ENCODE peak calls at places on chromosomes 2 and 18, in nine cellular contexts. One of them, this sample, is unnamed.

GRCh38 chr2:85717308-85718005 is 23.3 kb downstream of the GNLY start:
- DNase-seq in NCI-H345: no peak
- DNase-seq in astrocyte of the spinal cord: no peak
- DNase-seq in dorsolateral prefrontal cortex: no peak
- DNase-seq in breast epithelium: no peak
- DNase-seq in LoVo: no peak
- DNase-seq in activated CD4-positive, alpha-beta T cell treated with anti-CD3 and anti-CD28 coated beads, Interleukin-2, amount 10 ng/mL, durations not matched to agents 7 days and 5 days: no peak
- DNase-seq in skeletal muscle cell: no peak
- DNase-seq in neural progenitor cell: peak
- DNase-seq in this sample: peak

GRCh38 chr2:224142397-224143312 is 103.6 kb upstream of the SERPINE2 start:
- DNase-seq in astrocyte of the spinal cord: peak
- DNase-seq in LoVo: peak
- DNase-seq in skeletal muscle cell: peak
- DNase-seq in neural progenitor cell: no peak
- DNase-seq in breast epithelium: no peak
- DNase-seq in activated CD4-positive, alpha-beta T cell treated with anti-CD3 and anti-CD28 coated beads, Interleukin-2, amount 10 ng/mL, durations not matched to agents 7 days and 5 days: no peak
- DNase-seq in dorsolateral prefrontal cortex: no peak
- DNase-seq in NCI-H345: no peak
- DNase-seq in this sample: no peak

GRCh38 chr18:69947361-69948106 is at the start of gene CD226:
- DNase-seq in activated CD4-positive, alpha-beta T cell treated with anti-CD3 and anti-CD28 coated beads, Interleukin-2, amount 10 ng/mL, durations not matched to agents 7 days and 5 days: peak
- DNase-seq in LoVo: no peak
- DNase-seq in astrocyte of the spinal cord: no peak
- DNase-seq in dorsolateral prefrontal cortex: no peak
- DNase-seq in NCI-H345: no peak
- DNase-seq in neural progenitor cell: no peak
- DNase-seq in breast epithelium: no peak
- DNase-seq in skeletal muscle cell: no peak
- DNase-seq in this sample: no peak

GRCh38 chr18:57441395-57441794 is 6.2 kb downstream of the ONECUT2 start:
- DNase-seq in activated CD4-positive, alpha-beta T cell treated with anti-CD3 and anti-CD28 coated beads, Interleukin-2, amount 10 ng/mL, durations not matched to agents 7 days and 5 days: no peak
- DNase-seq in astrocyte of the spinal cord: no peak
- DNase-seq in NCI-H345: no peak
- DNase-seq in LoVo: no peak
- DNase-seq in breast epithelium: no peak
- DNase-seq in neural progenitor cell: peak
- DNase-seq in skeletal muscle cell: no peak
- DNase-seq in dorsolateral prefrontal cortex: no peak
- DNase-seq in this sample: no peak

GRCh38 chr2:85706604-85707296 is 12.6 kb downstream of the GNLY start:
- DNase-seq in astrocyte of the spinal cord: no peak
- DNase-seq in activated CD4-positive, alpha-beta T cell treated with anti-CD3 and anti-CD28 coated beads, Interleukin-2, amount 10 ng/mL, durations not matched to agents 7 days and 5 days: no peak
- DNase-seq in LoVo: no peak
- DNase-seq in breast epithelium: no peak
- DNase-seq in dorsolateral prefrontal cortex: peak
- DNase-seq in neural progenitor cell: no peak
- DNase-seq in skeletal muscle cell: no peak
- DNase-seq in NCI-H345: no peak
- DNase-seq in this sample: peak

GRCh38 chr2:234500394-234501006 is 3.6 kb upstream of the ARL4C start:
- DNase-seq in astrocyte of the spinal cord: peak
- DNase-seq in skeletal muscle cell: no peak
- DNase-seq in neural progenitor cell: peak
- DNase-seq in activated CD4-positive, alpha-beta T cell treated with anti-CD3 and anti-CD28 coated beads, Interleukin-2, amount 10 ng/mL, durations not matched to agents 7 days and 5 days: peak
- DNase-seq in NCI-H345: peak
- DNase-seq in breast epithelium: no peak
- DNase-seq in dorsolateral prefrontal cortex: peak
- DNase-seq in LoVo: peak
- DNase-seq in this sample: peak

GRCh38 chr2:190932524-190932923 is 51.9 kb downstream of the GLS start:
- DNase-seq in LoVo: no peak
- DNase-seq in astrocyte of the spinal cord: no peak
- DNase-seq in activated CD4-positive, alpha-beta T cell treated with anti-CD3 and anti-CD28 coated beads, Interleukin-2, amount 10 ng/mL, durations not matched to agents 7 days and 5 days: no peak
- DNase-seq in dorsolateral prefrontal cortex: no peak
- DNase-seq in skeletal muscle cell: no peak
- DNase-seq in breast epithelium: no peak
- DNase-seq in neural progenitor cell: no peak
- DNase-seq in NCI-H345: no peak
- DNase-seq in this sample: no peak

GRCh38 chr18:56795381-56795780 is 144.2 kb downstream of the WDR7 start:
- DNase-seq in dorsolateral prefrontal cortex: no peak
- DNase-seq in skeletal muscle cell: no peak
- DNase-seq in activated CD4-positive, alpha-beta T cell treated with anti-CD3 and anti-CD28 coated beads, Interleukin-2, amount 10 ng/mL, durations not matched to agents 7 days and 5 days: no peak
- DNase-seq in astrocyte of the spinal cord: peak
- DNase-seq in neural progenitor cell: no peak
- DNase-seq in LoVo: no peak
- DNase-seq in breast epithelium: no peak
- DNase-seq in NCI-H345: no peak
- DNase-seq in this sample: no peak

GRCh38 chr2:218476676-218477075 is 57.8 kb downstream of the VIL1 start:
- DNase-seq in activated CD4-positive, alpha-beta T cell treated with anti-CD3 and anti-CD28 coated beads, Interleukin-2, amount 10 ng/mL, durations not matched to agents 7 days and 5 days: no peak
- DNase-seq in dorsolateral prefrontal cortex: no peak
- DNase-seq in neural progenitor cell: no peak
- DNase-seq in skeletal muscle cell: peak
- DNase-seq in astrocyte of the spinal cord: no peak
- DNase-seq in NCI-H345: no peak
- DNase-seq in breast epithelium: no peak
- DNase-seq in LoVo: no peak
- DNase-seq in this sample: no peak

GRCh38 chr2:227013881-227014280 is 150.1 kb downstream of the COL4A4 start:
- DNase-seq in breast epithelium: no peak
- DNase-seq in dorsolateral prefrontal cortex: no peak
- DNase-seq in skeletal muscle cell: no peak
- DNase-seq in NCI-H345: no peak
- DNase-seq in astrocyte of the spinal cord: no peak
- DNase-seq in activated CD4-positive, alpha-beta T cell treated with anti-CD3 and anti-CD28 coated beads, Interleukin-2, amount 10 ng/mL, durations not matched to agents 7 days and 5 days: no peak
- DNase-seq in LoVo: no peak
- DNase-seq in neural progenitor cell: no peak
- DNase-seq in this sample: no peak

This sample was measured in OCI-M1.